ENCODE peak calls at places on chromosomes 3 and 15, in nine cellular contexts. One of them, this sample, is unnamed.

GRCh38 chr3:177362646-177363045 is 165.4 kb upstream of the TBL1XR1 start:
- DNase-seq in GM13976: no peak
- DNase-seq in HT1080: no peak
- DNase-seq in NCI-H2171: peak
- DNase-seq in effector CD4-positive, alpha-beta T cell: no peak
- DNase-seq in activated CD8-positive, alpha-beta T cell treated with anti-CD3 and anti-CD28 coated beads, Interleukin-2, amount 10 ng/mL, durations not matched to agents 7 days and 5 days: no peak
- DNase-seq in stimulated activated CD8-positive, alpha-beta memory T cell treated with anti-CD3 and anti-CD28 coated beads, Interleukin-15, amount 100 ng/mL, for 1 hour: no peak
- DNase-seq in AG20443: no peak
- DNase-seq in heart right ventricle: no peak
- DNase-seq in this sample: no peak

GRCh38 chr15:52466716-52467115 is 62.0 kb downstream of the MYO5A start:
- DNase-seq in GM13976: no peak
- DNase-seq in HT1080: no peak
- DNase-seq in NCI-H2171: no peak
- DNase-seq in effector CD4-positive, alpha-beta T cell: no peak
- DNase-seq in activated CD8-positive, alpha-beta T cell treated with anti-CD3 and anti-CD28 coated beads, Interleukin-2, amount 10 ng/mL, durations not matched to agents 7 days and 5 days: no peak
- DNase-seq in stimulated activated CD8-positive, alpha-beta memory T cell treated with anti-CD3 and anti-CD28 coated beads, Interleukin-15, amount 100 ng/mL, for 1 hour: no peak
- DNase-seq in AG20443: no peak
- DNase-seq in heart right ventricle: no peak
- DNase-seq in this sample: no peak

GRCh38 chr15:83445653-83446052 is 1.5 kb upstream of the SH3GL3 start:
- DNase-seq in GM13976: no peak
- DNase-seq in HT1080: no peak
- DNase-seq in NCI-H2171: no peak
- DNase-seq in effector CD4-positive, alpha-beta T cell: no peak
- DNase-seq in activated CD8-positive, alpha-beta T cell treated with anti-CD3 and anti-CD28 coated beads, Interleukin-2, amount 10 ng/mL, durations not matched to agents 7 days and 5 days: no peak
- DNase-seq in stimulated activated CD8-positive, alpha-beta memory T cell treated with anti-CD3 and anti-CD28 coated beads, Interleukin-15, amount 100 ng/mL, for 1 hour: no peak
- DNase-seq in AG20443: no peak
- DNase-seq in heart right ventricle: no peak
- DNase-seq in this sample: no peak

GRCh38 chr15:58423858-58424608 is 7.8 kb upstream of the LIPC start:
- DNase-seq in GM13976: no peak
- DNase-seq in HT1080: no peak
- DNase-seq in NCI-H2171: no peak
- DNase-seq in effector CD4-positive, alpha-beta T cell: no peak
- DNase-seq in activated CD8-positive, alpha-beta T cell treated with anti-CD3 and anti-CD28 coated beads, Interleukin-2, amount 10 ng/mL, durations not matched to agents 7 days and 5 days: no peak
- DNase-seq in stimulated activated CD8-positive, alpha-beta memory T cell treated with anti-CD3 and anti-CD28 coated beads, Interleukin-15, amount 100 ng/mL, for 1 hour: no peak
- DNase-seq in AG20443: peak
- DNase-seq in heart right ventricle: no peak
- DNase-seq in this sample: no peak

GRCh38 chr3:190444036-190444435 is 5.7 kb downstream of the TMEM207 start:
- DNase-seq in GM13976: no peak
- DNase-seq in HT1080: no peak
- DNase-seq in NCI-H2171: no peak
- DNase-seq in effector CD4-positive, alpha-beta T cell: no peak
- DNase-seq in activated CD8-positive, alpha-beta T cell treated with anti-CD3 and anti-CD28 coated beads, Interleukin-2, amount 10 ng/mL, durations not matched to agents 7 days and 5 days: no peak
- DNase-seq in stimulated activated CD8-positive, alpha-beta memory T cell treated with anti-CD3 and anti-CD28 coated beads, Interleukin-15, amount 100 ng/mL, for 1 hour: no peak
- DNase-seq in AG20443: no peak
- DNase-seq in heart right ventricle: no peak
- DNase-seq in this sample: no peak

GRCh38 chr3:16927485-16927884 is 42.7 kb downstream of the PLCL2 start:
- DNase-seq in GM13976: peak
- DNase-seq in HT1080: no peak
- DNase-seq in NCI-H2171: no peak
- DNase-seq in effector CD4-positive, alpha-beta T cell: no peak
- DNase-seq in activated CD8-positive, alpha-beta T cell treated with anti-CD3 and anti-CD28 coated beads, Interleukin-2, amount 10 ng/mL, durations not matched to agents 7 days and 5 days: no peak
- DNase-seq in stimulated activated CD8-positive, alpha-beta memory T cell treated with anti-CD3 and anti-CD28 coated beads, Interleukin-15, amount 100 ng/mL, for 1 hour: no peak
- DNase-seq in AG20443: no peak
- DNase-seq in heart right ventricle: no peak
- DNase-seq in this sample: no peak

GRCh38 chr15:64842986-64843561 is 1.4 kb downstream of the PLEKHO2 start:
- DNase-seq in GM13976: peak
- DNase-seq in HT1080: peak
- DNase-seq in NCI-H2171: no peak
- DNase-seq in effector CD4-positive, alpha-beta T cell: no peak
- DNase-seq in activated CD8-positive, alpha-beta T cell treated with anti-CD3 and anti-CD28 coated beads, Interleukin-2, amount 10 ng/mL, durations not matched to agents 7 days and 5 days: no peak
- DNase-seq in stimulated activated CD8-positive, alpha-beta memory T cell treated with anti-CD3 and anti-CD28 coated beads, Interleukin-15, amount 100 ng/mL, for 1 hour: no peak
- DNase-seq in AG20443: peak
- DNase-seq in heart right ventricle: peak
- DNase-seq in this sample: no peak

GRCh38 chr15:66704783-66705113 is 2.7 kb downstream of the SMAD6 start:
- DNase-seq in GM13976: no peak
- DNase-seq in HT1080: no peak
- DNase-seq in NCI-H2171: no peak
- DNase-seq in effector CD4-positive, alpha-beta T cell: no peak
- DNase-seq in activated CD8-positive, alpha-beta T cell treated with anti-CD3 and anti-CD28 coated beads, Interleukin-2, amount 10 ng/mL, durations not matched to agents 7 days and 5 days: no peak
- DNase-seq in stimulated activated CD8-positive, alpha-beta memory T cell treated with anti-CD3 and anti-CD28 coated beads, Interleukin-15, amount 100 ng/mL, for 1 hour: no peak
- DNase-seq in AG20443: no peak
- DNase-seq in heart right ventricle: no peak
- DNase-seq in this sample: no peak

GRCh38 chr15:64916365-64916764 is 4.7 kb downstream of the ANKDD1A start:
- DNase-seq in GM13976: no peak
- DNase-seq in HT1080: no peak
- DNase-seq in NCI-H2171: no peak
- DNase-seq in effector CD4-positive, alpha-beta T cell: no peak
- DNase-seq in activated CD8-positive, alpha-beta T cell treated with anti-CD3 and anti-CD28 coated beads, Interleukin-2, amount 10 ng/mL, durations not matched to agents 7 days and 5 days: no peak
- DNase-seq in stimulated activated CD8-positive, alpha-beta memory T cell treated with anti-CD3 and anti-CD28 coated beads, Interleukin-15, amount 100 ng/mL, for 1 hour: no peak
- DNase-seq in AG20443: no peak
- DNase-seq in heart right ventricle: no peak
- DNase-seq in this sample: no peak

GRCh38 chr3:101778385-101779046 is 495 bp upstream of the NXPE3 start:
- DNase-seq in GM13976: no peak
- DNase-seq in HT1080: no peak
- DNase-seq in NCI-H2171: no peak
- DNase-seq in effector CD4-positive, alpha-beta T cell: no peak
- DNase-seq in activated CD8-positive, alpha-beta T cell treated with anti-CD3 and anti-CD28 coated beads, Interleukin-2, amount 10 ng/mL, durations not matched to agents 7 days and 5 days: no peak
- DNase-seq in stimulated activated CD8-positive, alpha-beta memory T cell treated with anti-CD3 and anti-CD28 coated beads, Interleukin-15, amount 100 ng/mL, for 1 hour: no peak
- DNase-seq in AG20443: no peak
- DNase-seq in heart right ventricle: no peak
- DNase-seq in this sample: no peak

This sample was measured in effector memory CD4-positive, alpha-beta T cell.